ENCODE peak calls at places on chromosomes 13 and 19, in eight cellular contexts. G, D, P, B, Z, X, K and I are unnamed samples.

GRCh38 chr19:3324405-3324856 is 42.0 kb upstream of the NFIC start:
- DNase-seq in G (peak), D (no peak), P (peak), B (no peak), Z (peak), X (peak), K (peak), I (peak)

GRCh38 chr19:289651-290538 is 1.3 kb downstream of the PLPP2 start:
- DNase-seq in G (no peak), D (no peak), P (peak), B (no peak), Z (no peak), X (no peak), K (no peak), I (no peak)

GRCh38 chr13:93352616-93353015 is 126.0 kb downstream of the GPC6 start:
- DNase-seq in G (no peak), D (no peak), P (no peak), B (no peak), Z (no peak), X (no peak), K (no peak), I (no peak)

GRCh38 chr13:41700790-41701310 is 243.5 kb downstream of the RGCC start:
- DNase-seq in G (no peak), D (peak), P (no peak), B (no peak), Z (no peak), X (no peak), K (peak), I (peak)

GRCh38 chr19:45428385-45429231 is 4.9 kb upstream of the ERCC1 start:
- DNase-seq in G (no peak), D (no peak), P (no peak), B (no peak), Z (no peak), X (no peak), K (no peak), I (no peak)

GRCh38 chr19:39544201-39544903 is 4.4 kb upstream of the EID2 start:
- DNase-seq in G (no peak), D (no peak), P (no peak), B (no peak), Z (no peak), X (no peak), K (no peak), I (no peak)

GRCh38 chr19:45020071-45020470 is 18.8 kb upstream of the CLASRP start:
- DNase-seq in G (no peak), D (no peak), P (no peak), B (no peak), Z (no peak), X (no peak), K (no peak), I (no peak)

GRCh38 chr19:4376991-4377781 is 23.2 kb downstream of the SH3GL1 start:
- DNase-seq in G (no peak), D (no peak), P (no peak), B (no peak), Z (no peak), X (no peak), K (no peak), I (no peak)

GRCh38 chr13:91381371-91381770 is 17.1 kb upstream of the GPC5 start:
- DNase-seq in G (no peak), D (no peak), P (no peak), B (no peak), Z (no peak), X (no peak), K (peak), I (no peak)

GRCh38 chr13:43304945-43305344 is 281.6 kb downstream of the DNAJC15 start:
- DNase-seq in G (peak), D (no peak), P (no peak), B (no peak), Z (no peak), X (no peak), K (no peak), I (no peak)

GRCh38 chr19:2543463-2544442 is 67.8 kb downstream of the GADD45B start:
- DNase-seq in G (peak), D (peak), P (peak), B (peak), Z (peak), X (peak), K (peak), I (peak)

GRCh38 chr19:34257559-34257924 is 3.2 kb downstream of the GARRE1 start:
- DNase-seq in G (no peak), D (no peak), P (no peak), B (no peak), Z (no peak), X (no peak), K (no peak), I (no peak)

GRCh38 chr19:32519023-32519422 is 62.0 kb upstream of the PDCD5 start:
- DNase-seq in G (no peak), D (no peak), P (no peak), B (no peak), Z (no peak), X (no peak), K (no peak), I (no peak)

GRCh38 chr13:79659161-79659560 is 178.2 kb downstream of the NDFIP2 start:
- DNase-seq in G (no peak), D (no peak), P (no peak), B (peak), Z (peak), X (no peak), K (peak), I (no peak)

GRCh38 chr19:3699071-3699740 is 1.1 kb downstream of the PIP5K1C start:
- DNase-seq in G (peak), D (peak), P (no peak), B (no peak), Z (no peak), X (no peak), K (no peak), I (no peak)

GRCh38 chr19:4063369-4064072 is 3.2 kb downstream of the ZBTB7A start:
- DNase-seq in G (no peak), D (no peak), P (no peak), B (no peak), Z (no peak), X (no peak), K (no peak), I (no peak)

GRCh38 chr13:45310341-45311138 is 30.4 kb downstream of the TPT1 start:
- DNase-seq in G (peak), D (no peak), P (no peak), B (no peak), Z (no peak), X (no peak), K (no peak), I (no peak)

GRCh38 chr13:113938716-113939115 is 35.2 kb downstream of the C13orf46 start:
- DNase-seq in G (no peak), D (no peak), P (no peak), B (no peak), Z (no peak), X (no peak), K (no peak), I (no peak)

GRCh38 chr13:113553541-113554332 is 30.8 kb upstream of the TFDP1 start:
- DNase-seq in G (no peak), D (no peak), P (no peak), B (no peak), Z (no peak), X (no peak), K (no peak), I (no peak)

GRCh38 chr13:101521371-101521770 is 68.9 kb downstream of the ITGBL1 start:
- DNase-seq in G (no peak), D (no peak), P (no peak), B (no peak), Z (no peak), X (no peak), K (no peak), I (no peak)

GRCh38 chr13:48500652-48501197 is 32.2 kb downstream of the RCBTB2 start:
- DNase-seq in G (no peak), D (peak), P (no peak), B (no peak), Z (no peak), X (peak), K (no peak), I (no peak)

GRCh38 chr19:58009666-58010301 is 7.2 kb upstream of the ZNF606 start:
- DNase-seq in G (peak), D (peak), P (no peak), B (peak), Z (peak), X (peak), K (peak), I (no peak)

GRCh38 chr19:1945899-1946298 is 4.9 kb downstream of the CSNK1G2 start:
- DNase-seq in G (no peak), D (no peak), P (no peak), B (no peak), Z (no peak), X (no peak), K (no peak), I (no peak)

GRCh38 chr19:6705931-6706632 is 14.4 kb downstream of the C3 start:
- DNase-seq in G (no peak), D (no peak), P (no peak), B (no peak), Z (no peak), X (no peak), K (no peak), I (no peak)

GRCh38 chr19:4233282-4233853 is 4.0 kb downstream of the EBI3 start:
- DNase-seq in G (peak), D (no peak), P (peak), B (no peak), Z (peak), X (peak), K (no peak), I (no peak)

GRCh38 chr19:30249911-30250310 is 122.3 kb upstream of the ZNF536 start:
- DNase-seq in G (no peak), D (no peak), P (no peak), B (no peak), Z (no peak), X (no peak), K (no peak), I (no peak)

GRCh38 chr13:104253063-104253680 is 1187.0 kb upstream of the SLC10A2 start:
- DNase-seq in G (no peak), D (no peak), P (no peak), B (no peak), Z (no peak), X (no peak), K (peak), I (no peak)

GRCh38 chr19:14731200-14731599 is 41.4 kb downstream of the ZNF333 start:
- DNase-seq in G (no peak), D (no peak), P (no peak), B (no peak), Z (no peak), X (no peak), K (no peak), I (no peak)

GRCh38 chr13:95641291-95641811 is 3.2 kb downstream of the DZIP1 start:
- DNase-seq in G (no peak), D (no peak), P (no peak), B (no peak), Z (peak), X (no peak), K (peak), I (no peak)

GRCh38 chr19:49718991-49719390 is 28.1 kb downstream of the CPT1C start:
- DNase-seq in G (no peak), D (no peak), P (no peak), B (no peak), Z (no peak), X (no peak), K (no peak), I (no peak)

GRCh38 chr19:52948025-52948770 is 14.5 kb downstream of the ZNF816 start:
- DNase-seq in G (no peak), D (no peak), P (no peak), B (no peak), Z (no peak), X (no peak), K (no peak), I (no peak)

GRCh38 chr13:113577881-113578435 is 6.6 kb upstream of the TFDP1 start:
- DNase-seq in G (no peak), D (no peak), P (no peak), B (no peak), Z (no peak), X (no peak), K (no peak), I (no peak)

GRCh38 chr19:1811942-1812425 is at the start of gene ATP8B3:
- DNase-seq in G (no peak), D (no peak), P (peak), B (no peak), Z (no peak), X (peak), K (no peak), I (no peak)